ENCODE peak calls at places on chromosome 9, in six cellular contexts. J is prostate gland, K is left lobe of liver, R is NCI-H1105, X is brain pericyte, T is T-helper 1 cell. S is an unnamed sample.
A peak's percentile ranks its signal among the peaks of the same experiment; 100 is the strongest.

GRCh38 chr9:134551657-134552348 is 89.8 kb upstream of the COL5A1 start:
- DNase-seq in J (no peak), K (no peak), R (no peak), X (no peak), T (no peak), S (no peak)

GRCh38 chr9:135335691-135336181 is 143.8 kb upstream of the PPP1R26 start:
- DNase-seq in J (no peak), K (peak; percentile 22), R (no peak), X (no peak), T (no peak), S (no peak)

GRCh38 chr9:88892729-88893128 is 98.5 kb upstream of the S1PR3 start:
- DNase-seq in J (no peak), K (no peak), R (no peak), X (no peak), T (no peak), S (no peak)

GRCh38 chr9:95626885-95627558 is 110.3 kb upstream of the PTCH1 start:
- DNase-seq in J (no peak), K (no peak), R (no peak), X (no peak), T (peak; percentile 62), S (peak; percentile 22)

GRCh38 chr9:3858961-3859360 is 333.2 kb upstream of the RFX3 start:
- DNase-seq in J (no peak), K (no peak), R (no peak), X (no peak), T (no peak), S (no peak)

GRCh38 chr9:26159575-26160392 is 481.5 kb upstream of the TUSC1 start:
- DNase-seq in J (no peak), K (no peak), R (no peak), X (no peak), T (no peak), S (no peak)

GRCh38 chr9:18925880-18926279 is 107.1 kb downstream of the SAXO1 start:
- DNase-seq in J (no peak), K (no peak), R (no peak), X (no peak), T (no peak), S (no peak)

GRCh38 chr9:109176963-109177362 is 9.9 kb upstream of the FRRS1L start:
- DNase-seq in J (no peak), K (no peak), R (no peak), X (no peak), T (no peak), S (no peak)

GRCh38 chr9:113955076-113955752 is 79.1 kb downstream of the ZNF618 start:
- DNase-seq in J (no peak), K (peak; percentile 33), R (no peak), X (peak; percentile 69), T (no peak), S (no peak)

GRCh38 chr9:82117528-82117927 is 129.0 kb downstream of the SPATA31D1 start:
- DNase-seq in J (no peak), K (no peak), R (no peak), X (no peak), T (no peak), S (no peak)

GRCh38 chr9:103889989-103890388 is 204.1 kb upstream of the SMC2 start:
- DNase-seq in J (no peak), K (no peak), R (no peak), X (no peak), T (no peak), S (no peak)

GRCh38 chr9:112338561-112338960 is 5.1 kb upstream of the PTBP3 start:
- DNase-seq in J (no peak), K (no peak), R (no peak), X (no peak), T (no peak), S (no peak)

GRCh38 chr9:135030711-135031245 is 56.7 kb upstream of the OLFM1 start:
- DNase-seq in J (no peak), K (no peak), R (no peak), X (no peak), T (no peak), S (no peak)

GRCh38 chr9:17906841-17907779 is 328.2 kb downstream of the SH3GL2 start:
- DNase-seq in J (no peak), K (no peak), R (no peak), X (no peak), T (no peak), S (no peak)

GRCh38 chr9:138010274-138010800 is 132.8 kb downstream of the CACNA1B start:
- DNase-seq in J (no peak), K (no peak), R (no peak), X (no peak), T (no peak), S (no peak)

GRCh38 chr9:110847661-110848060 is 179.1 kb downstream of the MUSK start:
- DNase-seq in J (no peak), K (no peak), R (no peak), X (no peak), T (no peak), S (no peak)

GRCh38 chr9:128940271-128940921 is 7.0 kb downstream of the DOLK start:
- DNase-seq in J (no peak), K (peak; percentile 45), R (no peak), X (no peak), T (no peak), S (no peak)

GRCh38 chr9:1637401-1637800 is 377.7 kb upstream of the SMARCA2 start:
- DNase-seq in J (no peak), K (no peak), R (no peak), X (no peak), T (no peak), S (no peak)

GRCh38 chr9:21533597-21533996 is 51.5 kb upstream of the IFNE start:
- DNase-seq in J (no peak), K (no peak), R (no peak), X (no peak), T (no peak), S (no peak)

GRCh38 chr9:7871977-7872730 is 72.6 kb upstream of the DMAC1 start:
- DNase-seq in J (no peak), K (no peak), R (no peak), X (no peak), T (no peak), S (no peak)

GRCh38 chr9:26502311-26502710 is 390.3 kb downstream of the CAAP1 start:
- DNase-seq in J (no peak), K (no peak), R (no peak), X (no peak), T (no peak), S (no peak)

GRCh38 chr9:135907006-135907434 is 326 bp downstream of the CAMSAP1 start:
- DNase-seq in J (no peak), K (no peak), R (no peak), X (no peak), T (no peak), S (no peak)

GRCh38 chr9:71384343-71384742 is 262.9 kb upstream of the TRPM3 start:
- DNase-seq in J (no peak), K (no peak), R (no peak), X (no peak), T (no peak), S (no peak)

GRCh38 chr9:130946778-130947617 is 8.0 kb upstream of the FIBCD1 start:
- DNase-seq in J (no peak), K (no peak), R (no peak), X (no peak), T (no peak), S (no peak)

GRCh38 chr9:22342489-22343217 is 104.0 kb upstream of the DMRTA1 start:
- DNase-seq in J (no peak), K (no peak), R (no peak), X (peak; percentile 1), T (no peak), S (no peak)

GRCh38 chr9:13354733-13355132 is 75.2 kb upstream of the MPDZ start:
- DNase-seq in J (no peak), K (no peak), R (no peak), X (no peak), T (no peak), S (no peak)

GRCh38 chr9:70046274-70047070 is 2.8 kb downstream of the MAMDC2 start:
- DNase-seq in J (peak; percentile 22), K (no peak), R (no peak), X (no peak), T (no peak), S (no peak)

GRCh38 chr9:104872959-104873850 is 54.8 kb downstream of the ABCA1 start:
- DNase-seq in J (no peak), K (peak; percentile 62), R (no peak), X (no peak), T (no peak), S (no peak)

GRCh38 chr9:134297082-134297415 is 29.2 kb upstream of the RXRA start:
- DNase-seq in J (no peak), K (no peak), R (no peak), X (no peak), T (no peak), S (no peak)

GRCh38 chr9:125551781-125552180 is 155.2 kb downstream of the MAPKAP1 start:
- DNase-seq in J (no peak), K (no peak), R (no peak), X (no peak), T (no peak), S (no peak)

GRCh38 chr9:126982215-126983002 is 67.8 kb downstream of the RALGPS1 start:
- DNase-seq in J (no peak), K (no peak), R (no peak), X (no peak), T (peak; percentile 54), S (peak; percentile 41)

GRCh38 chr9:113151696-113152630 is 1.2 kb downstream of the SLC31A2 start:
- DNase-seq in J (no peak), K (peak; percentile 60), R (no peak), X (no peak), T (no peak), S (no peak)

GRCh38 chr9:136170291-136170901 is 34.5 kb downstream of the LHX3 start:
- DNase-seq in J (peak; percentile 11), K (no peak), R (no peak), X (no peak), T (peak; percentile 37), S (peak; percentile 61)

GRCh38 chr9:123796618-123797484 is 133.1 kb downstream of the DENND1A start:
- DNase-seq in J (no peak), K (no peak), R (no peak), X (no peak), T (no peak), S (no peak)